ENCODE peak calls at places on chromosomes 4 and X, in eight cellular contexts. One of them, this sample, is unnamed.

GRCh38 chrX:115018040-115018647 is 728 bp upstream of the IL13RA2 start:
- DNase-seq in fibroblast of lung: no peak
- DNase-seq in heart right ventricle: no peak
- DNase-seq in adrenal gland: peak; percentile 16
- DNase-seq in GM23248: peak; percentile 33
- DNase-seq in CD4-positive, alpha-beta memory T cell: no peak
- DNase-seq in BE2C: no peak
- DNase-seq in sigmoid colon: no peak
- DNase-seq in this sample: no peak

GRCh38 chr4:15336410-15337184 is 91.2 kb upstream of the C1QTNF7 start:
- DNase-seq in adrenal gland: no peak
- DNase-seq in BE2C: no peak
- DNase-seq in sigmoid colon: no peak
- DNase-seq in CD4-positive, alpha-beta memory T cell: no peak
- DNase-seq in GM23248: peak; percentile 69
- DNase-seq in fibroblast of lung: peak; percentile 86
- DNase-seq in heart right ventricle: no peak
- DNase-seq in this sample: no peak

GRCh38 chr4:176792348-176793059 is at the start of gene VEGFC:
- DNase-seq in adrenal gland: peak; percentile 67
- DNase-seq in CD4-positive, alpha-beta memory T cell: no peak
- DNase-seq in heart right ventricle: peak; percentile 64
- DNase-seq in fibroblast of lung: peak; percentile 77
- DNase-seq in sigmoid colon: peak; percentile 72
- DNase-seq in BE2C: peak; percentile 75
- DNase-seq in GM23248: peak; percentile 94
- DNase-seq in this sample: peak; percentile 32

GRCh38 chr4:137310593-137311490 is 221.5 kb downstream of the PCDH18 start:
- DNase-seq in sigmoid colon: no peak
- DNase-seq in GM23248: peak; percentile 85
- DNase-seq in adrenal gland: no peak
- DNase-seq in heart right ventricle: no peak
- DNase-seq in CD4-positive, alpha-beta memory T cell: no peak
- DNase-seq in fibroblast of lung: peak; percentile 89
- DNase-seq in BE2C: no peak
- DNase-seq in this sample: no peak

GRCh38 chr4:112523008-112523440 is 7.0 kb upstream of the NEUROG2 start:
- DNase-seq in heart right ventricle: no peak
- DNase-seq in CD4-positive, alpha-beta memory T cell: peak; percentile 57
- DNase-seq in GM23248: no peak
- DNase-seq in fibroblast of lung: peak; percentile 57
- DNase-seq in sigmoid colon: no peak
- DNase-seq in BE2C: peak; percentile 72
- DNase-seq in adrenal gland: no peak
- DNase-seq in this sample: no peak

GRCh38 chrX:131677655-131678628 is 134.1 kb downstream of the OR13H1 start:
- DNase-seq in fibroblast of lung: peak; percentile 15
- DNase-seq in sigmoid colon: no peak
- DNase-seq in GM23248: peak; percentile 41
- DNase-seq in BE2C: peak; percentile 44
- DNase-seq in CD4-positive, alpha-beta memory T cell: peak; percentile 21
- DNase-seq in heart right ventricle: peak; percentile 11
- DNase-seq in adrenal gland: peak; percentile 27
- DNase-seq in this sample: no peak

GRCh38 chrX:134525086-134525792 is 65.3 kb downstream of the HPRT1 start:
- DNase-seq in adrenal gland: no peak
- DNase-seq in sigmoid colon: no peak
- DNase-seq in fibroblast of lung: peak; percentile 40
- DNase-seq in heart right ventricle: no peak
- DNase-seq in GM23248: peak; percentile 27
- DNase-seq in CD4-positive, alpha-beta memory T cell: no peak
- DNase-seq in BE2C: no peak
- DNase-seq in this sample: no peak

GRCh38 chr4:138892483-138893386 is 122.8 kb upstream of the NOCT start:
- DNase-seq in fibroblast of lung: peak; percentile 53
- DNase-seq in heart right ventricle: no peak
- DNase-seq in CD4-positive, alpha-beta memory T cell: no peak
- DNase-seq in adrenal gland: no peak
- DNase-seq in BE2C: no peak
- DNase-seq in GM23248: peak; percentile 76
- DNase-seq in sigmoid colon: no peak
- DNase-seq in this sample: no peak

GRCh38 chr4:117637347-117637746 is 396.9 kb upstream of the NDST3 start:
- DNase-seq in heart right ventricle: no peak
- DNase-seq in BE2C: no peak
- DNase-seq in GM23248: no peak
- DNase-seq in adrenal gland: no peak
- DNase-seq in sigmoid colon: no peak
- DNase-seq in fibroblast of lung: no peak
- DNase-seq in CD4-positive, alpha-beta memory T cell: no peak
- DNase-seq in this sample: no peak

GRCh38 chrX:140040397-140040796 is 75.1 kb upstream of the CXorf66 start:
- DNase-seq in sigmoid colon: no peak
- DNase-seq in fibroblast of lung: peak; percentile 64
- DNase-seq in CD4-positive, alpha-beta memory T cell: no peak
- DNase-seq in GM23248: peak; percentile 31
- DNase-seq in BE2C: no peak
- DNase-seq in heart right ventricle: no peak
- DNase-seq in adrenal gland: peak; percentile 25
- DNase-seq in this sample: no peak

GRCh38 chr4:147194107-147194506 is 248.4 kb upstream of the TTC29 start:
- DNase-seq in fibroblast of lung: peak; percentile 13
- DNase-seq in heart right ventricle: no peak
- DNase-seq in adrenal gland: peak; percentile 6
- DNase-seq in sigmoid colon: no peak
- DNase-seq in BE2C: no peak
- DNase-seq in CD4-positive, alpha-beta memory T cell: no peak
- DNase-seq in GM23248: no peak
- DNase-seq in this sample: no peak

GRCh38 chrX:118208476-118208875 is 91.9 kb upstream of the KLHL13 start:
- DNase-seq in GM23248: no peak
- DNase-seq in CD4-positive, alpha-beta memory T cell: no peak
- DNase-seq in heart right ventricle: no peak
- DNase-seq in sigmoid colon: no peak
- DNase-seq in fibroblast of lung: no peak
- DNase-seq in adrenal gland: no peak
- DNase-seq in BE2C: no peak
- DNase-seq in this sample: no peak

GRCh38 chr4:100635899-100636298 is 118.1 kb upstream of the EMCN start:
- DNase-seq in heart right ventricle: no peak
- DNase-seq in CD4-positive, alpha-beta memory T cell: no peak
- DNase-seq in fibroblast of lung: no peak
- DNase-seq in sigmoid colon: no peak
- DNase-seq in BE2C: no peak
- DNase-seq in adrenal gland: no peak
- DNase-seq in GM23248: no peak
- DNase-seq in this sample: no peak

GRCh38 chr4:182994171-182994570 is 77.0 kb upstream of the DCTD start:
- DNase-seq in fibroblast of lung: no peak
- DNase-seq in heart right ventricle: no peak
- DNase-seq in CD4-positive, alpha-beta memory T cell: no peak
- DNase-seq in adrenal gland: no peak
- DNase-seq in sigmoid colon: no peak
- DNase-seq in BE2C: no peak
- DNase-seq in GM23248: no peak
- DNase-seq in this sample: no peak

GRCh38 chr4:41602113-41602512 is 64.2 kb downstream of the LIMCH1 start:
- DNase-seq in sigmoid colon: no peak
- DNase-seq in adrenal gland: no peak
- DNase-seq in GM23248: peak; percentile 13
- DNase-seq in fibroblast of lung: no peak
- DNase-seq in CD4-positive, alpha-beta memory T cell: no peak
- DNase-seq in BE2C: no peak
- DNase-seq in heart right ventricle: no peak
- DNase-seq in this sample: no peak

GRCh38 chr4:76067652-76068286 is 6.7 kb upstream of the ART3 start:
- DNase-seq in sigmoid colon: peak; percentile 75
- DNase-seq in BE2C: peak; percentile 74
- DNase-seq in adrenal gland: peak; percentile 86
- DNase-seq in fibroblast of lung: peak; percentile 57
- DNase-seq in CD4-positive, alpha-beta memory T cell: peak; percentile 61
- DNase-seq in GM23248: peak; percentile 82
- DNase-seq in heart right ventricle: peak; percentile 25
- DNase-seq in this sample: peak; percentile 50

GRCh38 chrX:65706041-65706828 is 38.8 kb downstream of the MSN start:
- DNase-seq in fibroblast of lung: peak; percentile 81
- DNase-seq in sigmoid colon: no peak
- DNase-seq in CD4-positive, alpha-beta memory T cell: peak; percentile 75
- DNase-seq in BE2C: no peak
- DNase-seq in adrenal gland: peak; percentile 46
- DNase-seq in GM23248: peak; percentile 83
- DNase-seq in heart right ventricle: peak; percentile 22
- DNase-seq in this sample: no peak

GRCh38 chr4:185902654-185903053 is 90.7 kb upstream of the SORBS2 start:
- DNase-seq in heart right ventricle: no peak
- DNase-seq in sigmoid colon: no peak
- DNase-seq in GM23248: peak; percentile 5
- DNase-seq in BE2C: no peak
- DNase-seq in adrenal gland: no peak
- DNase-seq in fibroblast of lung: peak; percentile 26
- DNase-seq in CD4-positive, alpha-beta memory T cell: no peak
- DNase-seq in this sample: no peak

GRCh38 chr4:75889537-75890199 is 12.6 kb downstream of the PPEF2 start:
- DNase-seq in fibroblast of lung: no peak
- DNase-seq in sigmoid colon: no peak
- DNase-seq in adrenal gland: no peak
- DNase-seq in heart right ventricle: no peak
- DNase-seq in GM23248: no peak
- DNase-seq in CD4-positive, alpha-beta memory T cell: no peak
- DNase-seq in BE2C: no peak
- DNase-seq in this sample: no peak

GRCh38 chrX:15343075-15343476 is 7.8 kb upstream of the PIGA start:
- DNase-seq in sigmoid colon: no peak
- DNase-seq in CD4-positive, alpha-beta memory T cell: no peak
- DNase-seq in heart right ventricle: no peak
- DNase-seq in GM23248: peak; percentile 73
- DNase-seq in BE2C: no peak
- DNase-seq in adrenal gland: peak; percentile 52
- DNase-seq in fibroblast of lung: no peak
- DNase-seq in this sample: no peak

GRCh38 chr4:113744667-113745241 is 16.8 kb downstream of the CAMK2D start:
- DNase-seq in BE2C: no peak
- DNase-seq in sigmoid colon: no peak
- DNase-seq in GM23248: no peak
- DNase-seq in CD4-positive, alpha-beta memory T cell: no peak
- DNase-seq in adrenal gland: no peak
- DNase-seq in heart right ventricle: no peak
- DNase-seq in fibroblast of lung: peak; percentile 25
- DNase-seq in this sample: no peak

GRCh38 chrX:100587846-100588245 is 3.1 kb downstream of the TNMD start:
- DNase-seq in fibroblast of lung: no peak
- DNase-seq in heart right ventricle: no peak
- DNase-seq in BE2C: no peak
- DNase-seq in sigmoid colon: no peak
- DNase-seq in adrenal gland: no peak
- DNase-seq in CD4-positive, alpha-beta memory T cell: no peak
- DNase-seq in GM23248: no peak
- DNase-seq in this sample: no peak

GRCh38 chr4:94634266-94634665 is 123.5 kb upstream of the BMPR1B start:
- DNase-seq in GM23248: peak; percentile 67
- DNase-seq in BE2C: no peak
- DNase-seq in fibroblast of lung: no peak
- DNase-seq in heart right ventricle: no peak
- DNase-seq in adrenal gland: no peak
- DNase-seq in sigmoid colon: no peak
- DNase-seq in CD4-positive, alpha-beta memory T cell: no peak
- DNase-seq in this sample: no peak

GRCh38 chr4:121190389-121190788 is 26.3 kb upstream of the TNIP3 start:
- DNase-seq in adrenal gland: no peak
- DNase-seq in sigmoid colon: no peak
- DNase-seq in GM23248: no peak
- DNase-seq in fibroblast of lung: no peak
- DNase-seq in heart right ventricle: no peak
- DNase-seq in BE2C: no peak
- DNase-seq in CD4-positive, alpha-beta memory T cell: no peak
- DNase-seq in this sample: no peak

GRCh38 chr4:41796545-41797210 is 48.2 kb upstream of the PHOX2B start:
- DNase-seq in GM23248: no peak
- DNase-seq in heart right ventricle: no peak
- DNase-seq in adrenal gland: no peak
- DNase-seq in sigmoid colon: no peak
- DNase-seq in BE2C: peak; percentile 22
- DNase-seq in CD4-positive, alpha-beta memory T cell: no peak
- DNase-seq in fibroblast of lung: no peak
- DNase-seq in this sample: no peak

GRCh38 chr4:453267-453666 is 45.7 kb downstream of the ZNF721 start:
- DNase-seq in GM23248: no peak
- DNase-seq in heart right ventricle: no peak
- DNase-seq in fibroblast of lung: no peak
- DNase-seq in adrenal gland: no peak
- DNase-seq in BE2C: no peak
- DNase-seq in CD4-positive, alpha-beta memory T cell: no peak
- DNase-seq in sigmoid colon: no peak
- DNase-seq in this sample: no peak
- H3K9me3 ChIP-seq in GM23248: peaks cover 27% of the 10 kb centered on the region
- H3K9me3 ChIP-seq in heart right ventricle: peaks cover 100% of the 10 kb centered on the region
- H3K9me3 ChIP-seq in fibroblast of lung: peaks cover 2% of the 10 kb centered on the region
- H3K9me3 ChIP-seq in adrenal gland: peaks cover 94% of the 10 kb centered on the region
- H3K9me3 ChIP-seq in BE2C: no peaks in the 10 kb centered on the region
- H3K9me3 ChIP-seq in CD4-positive, alpha-beta memory T cell: peaks cover 26% of the 10 kb centered on the region
- H3K9me3 ChIP-seq in sigmoid colon: peaks cover 74% of the 10 kb centered on the region
- H3K9me3 ChIP-seq in this sample: peaks cover 37% of the 10 kb centered on the region

GRCh38 chrX:146887020-146887419 is 72.5 kb upstream of the CXorf51A start:
- DNase-seq in fibroblast of lung: no peak
- DNase-seq in BE2C: no peak
- DNase-seq in CD4-positive, alpha-beta memory T cell: no peak
- DNase-seq in heart right ventricle: no peak
- DNase-seq in GM23248: no peak
- DNase-seq in adrenal gland: peak; percentile 4
- DNase-seq in sigmoid colon: no peak
- DNase-seq in this sample: no peak
- H3K9me3 ChIP-seq in fibroblast of lung: no peaks in the 10 kb centered on the region
- H3K9me3 ChIP-seq in BE2C: no peaks in the 10 kb centered on the region
- H3K9me3 ChIP-seq in CD4-positive, alpha-beta memory T cell: no peaks in the 10 kb centered on the region
- H3K9me3 ChIP-seq in heart right ventricle: no peaks in the 10 kb centered on the region
- H3K9me3 ChIP-seq in GM23248: no peaks in the 10 kb centered on the region
- H3K9me3 ChIP-seq in adrenal gland: no peaks in the 10 kb centered on the region
- H3K9me3 ChIP-seq in sigmoid colon: no peaks in the 10 kb centered on the region
- H3K9me3 ChIP-seq in this sample: no peaks in the 10 kb centered on the region

DNA sequence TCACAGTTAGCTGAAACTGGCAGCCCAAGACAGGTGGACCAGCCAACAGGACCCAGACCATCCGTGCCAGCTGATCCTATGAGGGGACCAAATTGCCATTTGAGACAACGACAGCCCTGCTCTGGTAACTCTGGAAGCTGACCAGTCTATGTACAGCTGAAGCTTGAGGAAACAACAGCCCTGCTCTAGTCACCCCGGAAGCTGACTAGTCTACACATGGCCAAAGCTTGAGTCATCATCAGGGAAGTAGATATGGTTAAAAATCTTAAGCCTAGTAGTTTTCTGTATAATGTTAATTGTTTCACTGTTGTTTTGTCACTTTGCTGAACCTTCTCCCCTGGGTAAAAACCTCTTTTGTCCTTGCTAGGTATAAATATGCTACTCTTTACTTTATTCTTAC is 905.4 kb upstream of the NDST4 start:
- DNase-seq in adrenal gland: no peak
- DNase-seq in heart right ventricle: no peak
- DNase-seq in GM23248: no peak
- DNase-seq in CD4-positive, alpha-beta memory T cell: no peak
- DNase-seq in sigmoid colon: no peak
- DNase-seq in BE2C: no peak
- DNase-seq in fibroblast of lung: no peak
- DNase-seq in this sample: no peak
- H3K9me3 ChIP-seq in adrenal gland: peaks cover 10% of the 10 kb centered on the region
- H3K9me3 ChIP-seq in heart right ventricle: peaks cover 82% of the 10 kb centered on the region
- H3K9me3 ChIP-seq in GM23248: no peaks in the 10 kb centered on the region
- H3K9me3 ChIP-seq in CD4-positive, alpha-beta memory T cell: peaks cover 3% of the 10 kb centered on the region
- H3K9me3 ChIP-seq in sigmoid colon: peaks cover 7% of the 10 kb centered on the region
- H3K9me3 ChIP-seq in BE2C: peaks cover 5% of the 10 kb centered on the region
- H3K9me3 ChIP-seq in fibroblast of lung: no peaks in the 10 kb centered on the region
- H3K9me3 ChIP-seq in this sample: no peaks in the 10 kb centered on the region

GRCh38 chr4:8699063-8699385 is 106.5 kb downstream of the CPZ start:
- DNase-seq in CD4-positive, alpha-beta memory T cell: no peak
- DNase-seq in fibroblast of lung: no peak
- DNase-seq in heart right ventricle: no peak
- DNase-seq in GM23248: no peak
- DNase-seq in adrenal gland: no peak
- DNase-seq in sigmoid colon: no peak
- DNase-seq in BE2C: no peak
- DNase-seq in this sample: no peak
- H3K9me3 ChIP-seq in CD4-positive, alpha-beta memory T cell: no peaks in the 10 kb centered on the region
- H3K9me3 ChIP-seq in fibroblast of lung: no peaks in the 10 kb centered on the region
- H3K9me3 ChIP-seq in heart right ventricle: peaks cover 12% of the 10 kb centered on the region
- H3K9me3 ChIP-seq in GM23248: no peaks in the 10 kb centered on the region
- H3K9me3 ChIP-seq in adrenal gland: no peaks in the 10 kb centered on the region
- H3K9me3 ChIP-seq in sigmoid colon: no peaks in the 10 kb centered on the region
- H3K9me3 ChIP-seq in BE2C: no peaks in the 10 kb centered on the region
- H3K9me3 ChIP-seq in this sample: no peaks in the 10 kb centered on the region

This sample was measured in gastrocnemius medialis.